ENCODE peak calls at places on chromosomes 12 and 14, in five cellular contexts. B is bronchial epithelial cell, E is A549, R is AG09309, U is endothelial cell of umbilical vein. L is an unnamed sample.

GRCh38 chr14:24876009-24876690 is 173.8 kb downstream of the STXBP6 start:
- DNase-seq in B (no peak), E (no peak), R (no peak), U (no peak), L (no peak)

GRCh38 chr12:109883429-109883828 is 3.1 kb upstream of the GLTP start:
- DNase-seq in B (peak), E (peak), R (no peak), U (no peak), L (no peak)

GRCh38 chr12:94590428-94590827 is 59.9 kb downstream of the TMCC3 start:
- DNase-seq in B (no peak), E (no peak), R (no peak), U (no peak), L (no peak)

GRCh38 chr12:59973515-59973914 is 377.7 kb downstream of the SLC16A7 start:
- DNase-seq in B (peak), E (no peak), R (peak), U (peak), L (no peak)

GRCh38 chr14:68659021-68659931 is 133.6 kb downstream of the ZFP36L1 start:
- DNase-seq in B (no peak), E (no peak), R (no peak), U (peak), L (no peak)

GRCh38 chr14:32808574-32809098 is 130.0 kb upstream of the NPAS3 start:
- DNase-seq in B (no peak), E (no peak), R (no peak), U (peak), L (peak)

GRCh38 chr12:58920102-58920955 is at the start of gene LRIG3:
- DNase-seq in B (peak), E (peak), R (peak), U (peak), L (peak)

GRCh38 chr12:104454997-104455396 is 1.8 kb upstream of the CHST11 start:
- DNase-seq in B (peak), E (peak), R (no peak), U (peak), L (no peak)

GRCh38 chr12:70241845-70242244 is 1.4 kb upstream of the CNOT2 start:
- DNase-seq in B (no peak), E (no peak), R (no peak), U (peak), L (no peak)

GRCh38 chr14:91919814-91920213 is 27.7 kb downstream of the FBLN5 start:
- DNase-seq in B (no peak), E (no peak), R (peak), U (no peak), L (peak)

DNA sequence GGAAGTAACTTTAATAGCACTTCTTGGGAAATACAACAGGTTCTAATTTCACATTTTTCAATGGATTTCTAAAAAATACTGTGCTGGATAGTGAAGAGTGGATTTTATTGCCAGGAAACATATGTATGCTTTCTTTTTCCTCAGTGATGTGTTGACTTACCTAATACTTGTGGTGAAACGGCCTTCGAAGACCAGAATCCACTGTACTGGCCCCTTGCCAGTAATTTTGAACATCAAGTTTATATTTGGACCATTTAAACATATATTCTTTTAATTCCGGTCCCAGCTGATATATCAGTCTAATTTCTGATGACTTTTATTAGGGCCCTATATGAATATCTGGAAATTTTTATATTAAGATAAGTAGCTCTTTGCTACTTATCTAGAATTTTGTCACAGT is 1.8 kb downstream of the MSRB3 start:
- DNase-seq in B (no peak), E (no peak), R (no peak), U (peak), L (peak)
- H3K4me3 ChIP-seq in B (no peak), E (no peak), R (peak), U (peak), L (no peak)

GRCh38 chr14:102770147-102770909 is 6.9 kb upstream of the TRAF3 start:
- DNase-seq in B (no peak), E (no peak), R (no peak), U (no peak), L (no peak)

GRCh38 chr14:102770910-102771543 is 6.2 kb upstream of the TRAF3 start:
- DNase-seq in B (no peak), E (no peak), R (no peak), U (no peak), L (no peak)

GRCh38 chr14:102775855-102776760 is 1.1 kb upstream of the TRAF3 start:
- DNase-seq in B (peak), E (peak), R (no peak), U (peak), L (peak)

GRCh38 chr14:102774391-102775153 is 2.7 kb upstream of the TRAF3 start:
- DNase-seq in B (peak), E (peak), R (no peak), U (peak), L (peak)

GRCh38 chr14:102772781-102773570 is 4.3 kb upstream of the TRAF3 start:
- DNase-seq in B (no peak), E (peak), R (no peak), U (no peak), L (no peak)
- TF ChIP-seq CTCF in B (no peak), E (peak), R (peak), U (peak), L (peak)

GRCh38 chr12:114668905-114669304 is 15.1 kb downstream of the TBX3 start:
- DNase-seq in B (no peak), E (no peak), R (no peak), U (no peak), L (no peak)
- H3K4me3 ChIP-seq in B (no peak), E (peak), R (peak), U (no peak), L (peak)

GRCh38 chr14:46344327-46344937 is 307.1 kb downstream of the RPL10L start:
- DNase-seq in B (peak), E (peak), R (no peak), U (peak), L (peak)
- TF ChIP-seq CTCF in B (peak), E (peak), R (peak), U (peak), L (peak)

GRCh38 chr12:96434107-96434506 is 33.9 kb upstream of the CDK17 start:
- DNase-seq in B (peak), E (no peak), R (peak), U (peak), L (peak)
- H3K4me3 ChIP-seq in B (no peak), E (no peak), R (no peak), U (no peak), L (no peak)

DNA sequence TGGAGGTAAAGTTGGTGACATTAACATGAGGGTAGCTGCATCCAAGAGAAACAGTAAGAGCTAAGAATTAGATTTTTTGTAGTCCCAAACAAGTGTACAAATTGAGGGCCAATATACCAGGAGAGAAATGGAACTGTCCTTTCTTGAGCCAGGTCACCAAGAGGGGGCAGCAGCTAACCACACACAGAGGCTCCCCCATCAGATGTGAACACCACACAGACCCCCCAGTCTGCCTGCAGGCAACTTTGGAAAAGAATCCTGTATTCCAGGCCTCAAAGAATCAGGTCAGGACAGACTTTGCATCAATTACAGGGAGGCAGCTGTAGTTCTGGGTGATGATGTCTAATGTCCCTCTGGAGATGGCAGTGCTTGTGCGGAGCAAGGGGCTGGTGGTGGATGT is 77.9 kb downstream of the SPTB start:
- DNase-seq in B (no peak), E (peak), R (no peak), U (peak), L (peak)
- TF ChIP-seq CTCF in B (peak), E (peak), R (peak), U (peak), L (peak)

L was measured in brain microvascular endothelial cell.